ENCODE peak calls at places on chromosomes 11 and 22, in seven cellular contexts. One of them, this sample, is unnamed.

GRCh38 chr11:131511794-131512193 is 141.4 kb downstream of the NTM start:
- DNase-seq in breast epithelium: no peak
- DNase-seq in ovary: no peak
- DNase-seq in K562: peak; percentile 33
- DNase-seq in kidney: no peak
- DNase-seq in fibroblast of lung: no peak
- DNase-seq in endothelial cell: peak; percentile 59
- DNase-seq in this sample: no peak

GRCh38 chr22:27866136-27867091 is 52.6 kb downstream of the PITPNB start:
- DNase-seq in fibroblast of lung: peak; percentile 97
- DNase-seq in ovary: peak; percentile 77
- DNase-seq in endothelial cell: no peak
- DNase-seq in kidney: no peak
- DNase-seq in K562: no peak
- DNase-seq in breast epithelium: no peak
- DNase-seq in this sample: peak; percentile 89

GRCh38 chr11:85620243-85620642 is 6.9 kb downstream of the DLG2 start:
- DNase-seq in K562: no peak
- DNase-seq in ovary: no peak
- DNase-seq in kidney: no peak
- DNase-seq in fibroblast of lung: no peak
- DNase-seq in breast epithelium: no peak
- DNase-seq in endothelial cell: no peak
- DNase-seq in this sample: no peak

GRCh38 chr11:12725863-12726666 is 51.8 kb downstream of the TEAD1 start:
- DNase-seq in fibroblast of lung: peak; percentile 31
- DNase-seq in ovary: no peak
- DNase-seq in endothelial cell: no peak
- DNase-seq in kidney: no peak
- DNase-seq in breast epithelium: no peak
- DNase-seq in K562: no peak
- DNase-seq in this sample: no peak

GRCh38 chr22:19717691-19718254 is 3.5 kb downstream of the SEPTIN5 start:
- DNase-seq in kidney: peak; percentile 91
- DNase-seq in K562: no peak
- DNase-seq in breast epithelium: peak; percentile 49
- DNase-seq in ovary: peak; percentile 72
- DNase-seq in endothelial cell: peak; percentile 87
- DNase-seq in fibroblast of lung: peak; percentile 57
- DNase-seq in this sample: no peak

GRCh38 chr22:26484360-26484706 is 656 bp downstream of the SRRD start:
- DNase-seq in breast epithelium: no peak
- DNase-seq in K562: peak; percentile 20
- DNase-seq in ovary: no peak
- DNase-seq in kidney: no peak
- DNase-seq in fibroblast of lung: peak; percentile 23
- DNase-seq in endothelial cell: no peak
- DNase-seq in this sample: no peak

GRCh38 chr11:106998126-106998525 is 20.1 kb downstream of the GUCY1A2 start:
- DNase-seq in breast epithelium: no peak
- DNase-seq in ovary: no peak
- DNase-seq in fibroblast of lung: peak; percentile 75
- DNase-seq in endothelial cell: no peak
- DNase-seq in kidney: no peak
- DNase-seq in K562: no peak
- DNase-seq in this sample: peak; percentile 69

GRCh38 chr22:23036684-23037428 is 33.5 kb upstream of the GNAZ start:
- DNase-seq in breast epithelium: no peak
- DNase-seq in ovary: no peak
- DNase-seq in K562: peak; percentile 54
- DNase-seq in kidney: no peak
- DNase-seq in endothelial cell: no peak
- DNase-seq in fibroblast of lung: no peak
- DNase-seq in this sample: peak; percentile 25

GRCh38 chr11:118156531-118157185 is 4.0 kb upstream of the SCN4B start:
- DNase-seq in breast epithelium: no peak
- DNase-seq in fibroblast of lung: no peak
- DNase-seq in kidney: no peak
- DNase-seq in ovary: no peak
- DNase-seq in endothelial cell: no peak
- DNase-seq in K562: peak; percentile 53
- DNase-seq in this sample: no peak

GRCh38 chr11:111378773-111379499 is at the start of gene POU2AF1:
- DNase-seq in kidney: peak; percentile 76
- DNase-seq in fibroblast of lung: no peak
- DNase-seq in breast epithelium: peak; percentile 52
- DNase-seq in K562: no peak
- DNase-seq in endothelial cell: no peak
- DNase-seq in ovary: no peak
- DNase-seq in this sample: peak; percentile 5

GRCh38 chr11:117588166-117588810 is 208.7 kb downstream of the DSCAML1 start:
- DNase-seq in breast epithelium: no peak
- DNase-seq in fibroblast of lung: no peak
- DNase-seq in K562: no peak
- DNase-seq in ovary: no peak
- DNase-seq in kidney: no peak
- DNase-seq in endothelial cell: no peak
- DNase-seq in this sample: no peak

GRCh38 chr22:20031732-20032406 is 11.0 kb downstream of the TANGO2 start:
- DNase-seq in endothelial cell: no peak
- DNase-seq in K562: no peak
- DNase-seq in ovary: no peak
- DNase-seq in fibroblast of lung: no peak
- DNase-seq in breast epithelium: no peak
- DNase-seq in kidney: no peak
- DNase-seq in this sample: no peak

GRCh38 chr11:126725043-126725442 is 275.5 kb downstream of the KIRREL3 start:
- DNase-seq in endothelial cell: no peak
- DNase-seq in ovary: no peak
- DNase-seq in K562: no peak
- DNase-seq in breast epithelium: no peak
- DNase-seq in kidney: no peak
- DNase-seq in fibroblast of lung: no peak
- DNase-seq in this sample: no peak
- TF ChIP-seq CTCF in endothelial cell: no peak
- TF ChIP-seq CTCF in ovary: no peak
- TF ChIP-seq CTCF in K562: no peak
- TF ChIP-seq CTCF in breast epithelium: no peak
- TF ChIP-seq CTCF in kidney: no peak
- TF ChIP-seq CTCF in fibroblast of lung: no peak
- TF ChIP-seq CTCF in this sample: no peak

GRCh38 chr11:124518900-124519541 is 24.4 kb downstream of the OR8B12 start:
- DNase-seq in kidney: no peak
- DNase-seq in breast epithelium: no peak
- DNase-seq in endothelial cell: no peak
- DNase-seq in ovary: no peak
- DNase-seq in fibroblast of lung: no peak
- DNase-seq in K562: no peak
- DNase-seq in this sample: no peak

GRCh38 chr11:124517314-124517713 is 26.1 kb downstream of the OR8B12 start:
- DNase-seq in kidney: no peak
- DNase-seq in ovary: no peak
- DNase-seq in K562: no peak
- DNase-seq in fibroblast of lung: no peak
- DNase-seq in breast epithelium: no peak
- DNase-seq in endothelial cell: no peak
- DNase-seq in this sample: no peak

GRCh38 chr11:124520253-124520854 is 23.1 kb downstream of the OR8B12 start:
- DNase-seq in kidney: no peak
- DNase-seq in fibroblast of lung: no peak
- DNase-seq in endothelial cell: no peak
- DNase-seq in ovary: no peak
- DNase-seq in K562: no peak
- DNase-seq in breast epithelium: no peak
- DNase-seq in this sample: no peak
- TF ChIP-seq CTCF in kidney: no peak
- TF ChIP-seq CTCF in fibroblast of lung: no peak
- TF ChIP-seq CTCF in endothelial cell: no peak
- TF ChIP-seq CTCF in ovary: no peak
- TF ChIP-seq CTCF in K562: no peak
- TF ChIP-seq CTCF in breast epithelium: no peak
- TF ChIP-seq CTCF in this sample: no peak

GRCh38 chr22:33274214-33274828 is 216.1 kb upstream of the SYN3 start:
- DNase-seq in endothelial cell: peak; percentile 67
- DNase-seq in K562: peak; percentile 36
- DNase-seq in kidney: no peak
- DNase-seq in breast epithelium: no peak
- DNase-seq in fibroblast of lung: no peak
- DNase-seq in ovary: no peak
- DNase-seq in this sample: no peak

GRCh38 chr22:33272866-33273265 is 214.7 kb upstream of the SYN3 start:
- DNase-seq in ovary: no peak
- DNase-seq in breast epithelium: no peak
- DNase-seq in kidney: no peak
- DNase-seq in endothelial cell: no peak
- DNase-seq in fibroblast of lung: no peak
- DNase-seq in K562: no peak
- DNase-seq in this sample: no peak

GRCh38 chr22:33270596-33270995 is 212.4 kb upstream of the SYN3 start:
- DNase-seq in K562: no peak
- DNase-seq in fibroblast of lung: no peak
- DNase-seq in ovary: no peak
- DNase-seq in endothelial cell: no peak
- DNase-seq in breast epithelium: no peak
- DNase-seq in kidney: no peak
- DNase-seq in this sample: no peak

GRCh38 chr22:33272180-33272579 is 214.0 kb upstream of the SYN3 start:
- DNase-seq in endothelial cell: no peak
- DNase-seq in kidney: no peak
- DNase-seq in breast epithelium: no peak
- DNase-seq in ovary: no peak
- DNase-seq in K562: no peak
- DNase-seq in fibroblast of lung: no peak
- DNase-seq in this sample: no peak

DNA sequence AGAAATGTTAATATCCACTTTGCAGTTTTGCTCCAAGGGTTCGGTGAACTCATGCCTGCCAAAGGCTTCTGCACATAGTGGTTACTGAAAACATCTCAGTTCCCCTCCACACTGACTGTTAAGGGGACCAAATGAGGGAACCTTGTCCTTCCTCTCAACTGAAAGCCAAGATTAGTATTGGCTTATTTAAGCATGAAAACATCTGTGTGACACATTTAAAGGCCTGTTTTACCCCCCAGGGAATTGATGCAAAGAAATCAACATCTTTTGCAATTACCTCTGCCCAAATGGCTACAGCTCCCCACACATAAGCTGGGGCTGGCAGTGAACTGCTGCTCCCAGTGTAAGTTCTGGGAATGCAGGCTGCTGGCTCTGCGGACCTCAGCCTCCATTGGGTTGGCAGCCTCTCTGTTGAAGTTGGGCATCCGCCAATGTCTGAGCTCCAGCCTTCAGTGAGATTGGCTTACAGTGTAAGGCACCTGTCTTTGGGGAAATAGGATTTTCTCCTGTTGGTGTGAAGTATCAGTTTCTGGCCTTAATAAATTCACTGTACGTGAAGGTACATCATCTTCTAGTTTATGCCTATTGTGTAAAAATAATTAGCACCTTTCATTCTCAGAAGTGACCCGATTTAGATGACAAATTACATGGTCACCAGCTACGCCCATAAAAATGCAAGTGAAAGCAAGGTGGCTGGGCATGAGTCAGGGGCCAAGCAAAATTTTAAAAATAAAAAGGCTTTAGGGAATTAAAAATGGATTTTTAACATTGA is 213.4 kb upstream of the SYN3 start:
- DNase-seq in ovary: peak; percentile 24
- DNase-seq in K562: no peak
- DNase-seq in fibroblast of lung: peak; percentile 7
- DNase-seq in endothelial cell: no peak
- DNase-seq in breast epithelium: no peak
- DNase-seq in kidney: no peak
- DNase-seq in this sample: no peak
- TF ChIP-seq CTCF in ovary: no peak
- TF ChIP-seq CTCF in K562: no peak
- TF ChIP-seq CTCF in fibroblast of lung: no peak
- TF ChIP-seq CTCF in endothelial cell: no peak
- TF ChIP-seq CTCF in breast epithelium: no peak
- TF ChIP-seq CTCF in kidney: no peak
- TF ChIP-seq CTCF in this sample: no peak

GRCh38 chr11:66346476-66347424 is 679 bp downstream of the B4GAT1 start:
- DNase-seq in endothelial cell: no peak
- DNase-seq in ovary: no peak
- DNase-seq in fibroblast of lung: no peak
- DNase-seq in breast epithelium: no peak
- DNase-seq in K562: no peak
- DNase-seq in kidney: peak; percentile 79
- DNase-seq in this sample: no peak

GRCh38 chr11:66347425-66348276 is at the start of gene B4GAT1:
- DNase-seq in kidney: peak; percentile 90
- DNase-seq in K562: peak; percentile 89
- DNase-seq in fibroblast of lung: peak; percentile 95
- DNase-seq in ovary: peak; percentile 85
- DNase-seq in breast epithelium: peak; percentile 94
- DNase-seq in endothelial cell: peak; percentile 79
- DNase-seq in this sample: peak; percentile 93

GRCh38 chr11:66343176-66343575 is 1.7 kb downstream of the BRMS1 start:
- DNase-seq in ovary: no peak
- DNase-seq in breast epithelium: no peak
- DNase-seq in fibroblast of lung: no peak
- DNase-seq in kidney: peak; percentile 20
- DNase-seq in endothelial cell: no peak
- DNase-seq in K562: no peak
- DNase-seq in this sample: no peak

GRCh38 chr11:66345316-66345649 is 379 bp upstream of the BRMS1 start:
- DNase-seq in endothelial cell: no peak
- DNase-seq in kidney: no peak
- DNase-seq in breast epithelium: no peak
- DNase-seq in fibroblast of lung: no peak
- DNase-seq in ovary: no peak
- DNase-seq in K562: no peak
- DNase-seq in this sample: no peak

GRCh38 chr11:66344550-66345315 is at the start of gene BRMS1:
- DNase-seq in fibroblast of lung: peak; percentile 97
- DNase-seq in kidney: peak; percentile 100
- DNase-seq in endothelial cell: peak; percentile 92
- DNase-seq in breast epithelium: peak; percentile 96
- DNase-seq in ovary: peak; percentile 98
- DNase-seq in K562: peak; percentile 87
- DNase-seq in this sample: peak; percentile 88
- TF ChIP-seq CTCF in fibroblast of lung: no peak
- TF ChIP-seq CTCF in kidney: no peak
- TF ChIP-seq CTCF in endothelial cell: no peak
- TF ChIP-seq CTCF in breast epithelium: no peak
- TF ChIP-seq CTCF in ovary: peak; percentile 20
- TF ChIP-seq CTCF in K562: peak; percentile 18
- TF ChIP-seq CTCF in this sample: peak; percentile 2

DNA sequence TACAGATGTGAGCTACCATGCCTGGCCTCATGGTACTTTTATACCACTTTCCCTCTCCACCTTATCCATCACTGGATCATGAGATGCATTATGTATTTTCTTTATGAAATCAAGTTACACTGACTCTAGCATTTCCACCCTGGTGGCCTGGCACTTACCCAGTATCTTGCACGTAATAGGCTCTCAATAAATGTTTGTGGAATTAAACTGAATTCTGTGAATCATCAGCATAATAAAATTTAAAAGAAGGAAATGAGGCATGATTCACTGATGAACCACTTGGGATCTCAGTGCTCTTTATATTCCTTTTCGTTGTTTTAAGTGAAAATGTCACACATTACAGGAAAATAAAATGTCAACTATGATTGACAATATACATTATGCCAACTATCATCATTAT is 25.1 kb downstream of the ADM start:
- DNase-seq in fibroblast of lung: peak; percentile 92
- DNase-seq in kidney: no peak
- DNase-seq in endothelial cell: no peak
- DNase-seq in breast epithelium: no peak
- DNase-seq in ovary: no peak
- DNase-seq in K562: no peak
- DNase-seq in this sample: peak; percentile 69
- TF ChIP-seq CTCF in fibroblast of lung: no peak
- TF ChIP-seq CTCF in kidney: no peak
- TF ChIP-seq CTCF in endothelial cell: no peak
- TF ChIP-seq CTCF in breast epithelium: no peak
- TF ChIP-seq CTCF in ovary: no peak
- TF ChIP-seq CTCF in K562: no peak
- TF ChIP-seq CTCF in this sample: no peak

This sample was measured in AG09319.